ENCODE peak calls at places on chromosome 2, in five cellular contexts. Q is amygdala, W is NCI-H774, E is AG09319, L is ELR. R is an unnamed sample.

GRCh38 chr2:226211439-226211838 is 588.2 kb downstream of the IRS1 start:
- DNase-seq in Q (no peak), W (no peak), E (peak; percentile 69), L (peak; percentile 76), R (no peak)

GRCh38 chr2:236793041-236794011 is 223.7 kb downstream of the ACKR3 start:
- DNase-seq in Q (no peak), W (no peak), E (no peak), L (no peak), R (no peak)

GRCh38 chr2:240437181-240437860 is 1.9 kb downstream of the GPC1 start:
- DNase-seq in Q (no peak), W (no peak), E (no peak), L (no peak), R (no peak)

GRCh38 chr2:28174211-28174610 is 218.4 kb upstream of the FOSL2 start:
- DNase-seq in Q (no peak), W (no peak), E (no peak), L (no peak), R (no peak)

GRCh38 chr2:168802825-168803726 is 639 bp downstream of the NOSTRIN start:
- DNase-seq in Q (no peak), W (no peak), E (no peak), L (no peak), R (no peak)

GRCh38 chr2:37711831-37712230 is 40.4 kb upstream of the CDC42EP3 start:
- DNase-seq in Q (no peak), W (no peak), E (no peak), L (peak; percentile 91), R (no peak)

GRCh38 chr2:176540995-176541394 is 271.8 kb downstream of the MTX2 start:
- DNase-seq in Q (no peak), W (no peak), E (no peak), L (no peak), R (no peak)

GRCh38 chr2:241351640-241352031 is 4.4 kb upstream of the FARP2 start:
- DNase-seq in Q (no peak), W (no peak), E (no peak), L (no peak), R (no peak)

GRCh38 chr2:3208179-3208578 is 169.4 kb downstream of the EIPR1 start:
- DNase-seq in Q (no peak), W (no peak), E (no peak), L (no peak), R (no peak)

GRCh38 chr2:113164234-113164929 is 9.4 kb upstream of the PSD4 start:
- DNase-seq in Q (no peak), W (no peak), E (no peak), L (no peak), R (no peak)

R was measured in memory B cell.